ENCODE peak calls at places on chromosomes 5 and 9, in nine cellular contexts. O is ovary, W is mesendoderm, Q is NT2/D1, M is HepG2, J is lower lobe of right lung, V is IMR-90, K is K562, Z is prostate gland. G is an unnamed sample.

GRCh38 chr5:154477382-154478223 is 424 bp downstream of the HAND1 start:
- DNase-seq in O (no peak), W (peak; percentile 73), Q (no peak), M (no peak), J (no peak), V (peak; percentile 1), K (no peak), Z (no peak), G (no peak)

GRCh38 chr9:20083417-20083816 is 294.6 kb upstream of the SLC24A2 start:
- DNase-seq in O (no peak), W (no peak), Q (no peak), M (no peak), J (no peak), V (no peak), K (no peak), Z (no peak), G (no peak)

GRCh38 chr9:20783057-20784038 is 99.3 kb downstream of the FOCAD start:
- DNase-seq in O (no peak), W (no peak), Q (no peak), M (no peak), J (no peak), V (peak; percentile 11), K (no peak), Z (no peak), G (peak; percentile 36)

GRCh38 chr9:73067074-73067473 is 84.6 kb upstream of the ANXA1 start:
- DNase-seq in O (no peak), W (peak; percentile 23), Q (no peak), M (no peak), J (no peak), V (no peak), K (no peak), Z (no peak), G (no peak)

GRCh38 chr9:85182381-85182780 is 512.9 kb downstream of the NTRK2 start:
- DNase-seq in O (no peak), W (no peak), Q (no peak), M (no peak), J (no peak), V (no peak), K (no peak), Z (no peak), G (no peak)

GRCh38 chr5:178995341-178995690 is 196 bp upstream of the GRM6 start:
- DNase-seq in O (no peak), W (no peak), Q (no peak), M (no peak), J (no peak), V (no peak), K (no peak), Z (no peak), G (no peak)

GRCh38 chr9:129109504-129109903 is 1.1 kb downstream of the CRAT start:
- DNase-seq in O (peak; percentile 56), W (peak; percentile 41), Q (no peak), M (peak; percentile 41), J (no peak), V (no peak), K (peak; percentile 63), Z (no peak), G (no peak)

GRCh38 chr5:157740211-157740610 is 3.3 kb upstream of the LSM11 start:
- DNase-seq in O (no peak), W (peak; percentile 71), Q (no peak), M (peak; percentile 30), J (no peak), V (no peak), K (peak; percentile 53), Z (no peak), G (no peak)

GRCh38 chr5:79971156-79971555 is 19.9 kb downstream of the MTX3 start:
- DNase-seq in O (no peak), W (no peak), Q (no peak), M (no peak), J (no peak), V (peak; percentile 88), K (no peak), Z (no peak), G (no peak)

GRCh38 chr5:139150359-139150999 is 47.7 kb downstream of the SIL1 start:
- DNase-seq in O (no peak), W (no peak), Q (no peak), M (no peak), J (no peak), V (no peak), K (peak; percentile 14), Z (no peak), G (no peak)

GRCh38 chr5:139147743-139148079 is 50.5 kb downstream of the SIL1 start:
- DNase-seq in O (peak; percentile 70), W (no peak), Q (no peak), M (no peak), J (peak; percentile 61), V (peak; percentile 54), K (no peak), Z (peak; percentile 73), G (no peak)

GRCh38 chr5:139148306-139148705 is 49.9 kb downstream of the SIL1 start:
- DNase-seq in O (no peak), W (no peak), Q (no peak), M (no peak), J (no peak), V (no peak), K (no peak), Z (peak; percentile 92), G (no peak)

GRCh38 chr5:139148986-139149385 is 49.2 kb downstream of the SIL1 start:
- DNase-seq in O (no peak), W (no peak), Q (no peak), M (no peak), J (no peak), V (no peak), K (no peak), Z (no peak), G (no peak)

DNA sequence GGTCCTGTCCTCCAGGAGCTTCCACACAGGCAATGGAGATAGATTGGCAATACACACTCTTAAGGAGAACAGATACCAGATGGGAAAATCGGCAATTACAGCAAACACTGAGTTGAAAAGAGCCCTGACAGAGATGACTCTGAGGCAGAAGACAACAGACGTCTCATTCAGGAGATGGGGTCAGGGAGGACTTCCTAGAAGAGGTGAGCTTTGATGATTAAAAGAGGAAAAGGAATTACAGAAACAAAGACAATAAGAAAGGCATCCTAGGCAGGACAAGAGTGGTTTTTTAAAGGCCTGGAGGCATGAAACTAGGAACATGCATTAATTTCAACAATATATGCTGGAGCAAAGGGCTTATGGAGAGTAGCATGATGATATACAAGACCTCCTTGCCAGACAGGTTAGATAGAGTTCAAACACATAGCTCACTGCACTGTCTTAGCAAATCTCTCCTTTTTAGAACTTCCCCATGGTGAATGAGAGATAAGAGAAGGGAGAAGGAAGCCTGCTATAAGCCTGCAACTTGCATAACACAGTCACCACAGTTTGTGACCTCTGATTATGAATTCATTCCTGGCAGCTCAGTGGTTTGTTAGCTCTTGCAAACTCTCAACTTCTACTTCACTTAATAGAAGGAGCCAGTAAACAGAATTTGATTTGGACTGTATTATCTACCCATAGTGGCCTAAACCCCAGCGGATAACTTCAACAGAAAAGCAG is 48.5 kb downstream of the SIL1 start:
- DNase-seq in O (no peak), W (peak; percentile 55), Q (no peak), M (no peak), J (no peak), V (peak; percentile 73), K (peak; percentile 73), Z (no peak), G (no peak)
- H3K4me1 ChIP-seq in O (peaks cover 34% of the 10 kb centered on the region), W (peaks cover 3% of the 10 kb centered on the region), Q (peaks cover 3% of the 10 kb centered on the region), M (peaks cover 26% of the 10 kb centered on the region), J (peaks cover 50% of the 10 kb centered on the region), V (peaks cover 15% of the 10 kb centered on the region), K (peaks cover 19% of the 10 kb centered on the region), Z (peaks cover 24% of the 10 kb centered on the region), G (peaks cover 40% of the 10 kb centered on the region)

DNA sequence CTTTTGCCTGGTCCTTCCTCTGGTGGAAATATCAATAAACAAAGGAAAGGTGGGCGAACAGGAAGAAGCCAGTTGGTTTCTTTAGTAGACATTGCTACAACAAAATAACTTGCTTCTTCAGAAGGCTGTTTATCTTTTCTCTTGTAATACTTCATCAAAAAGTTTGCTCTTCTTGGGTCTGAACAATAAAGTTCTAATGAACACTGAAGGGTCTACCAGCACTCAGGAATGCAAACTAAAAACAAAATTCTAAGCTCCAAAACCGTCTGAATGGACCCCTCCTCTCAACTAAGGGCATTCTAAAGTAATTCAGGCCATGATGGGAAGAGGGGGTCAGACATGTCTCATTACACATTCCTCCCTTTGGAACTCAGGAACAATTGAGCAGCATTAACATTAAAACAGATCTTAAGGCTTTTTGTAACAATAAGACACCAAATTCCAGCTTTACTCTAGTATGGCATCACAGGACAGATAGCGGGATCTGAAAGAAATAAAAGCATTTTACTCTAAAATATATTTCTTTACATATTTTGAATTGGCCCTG is 2.3 kb downstream of the TBCA start:
- DNase-seq in O (no peak), W (peak; percentile 26), Q (no peak), M (no peak), J (no peak), V (no peak), K (no peak), Z (no peak), G (no peak)
- H3K4me3 ChIP-seq in O (no peak overlapping the region), W (peak overlapping the region; percentile 16), Q (no peak overlapping the region), M (no peak overlapping the region), J (no peak overlapping the region), V (no peak overlapping the region), K (peak overlapping the region; percentile 69), Z (no peak overlapping the region), G (no peak overlapping the region)

GRCh38 chr9:121277518-121278275 is 9.7 kb downstream of the GSN start:
- DNase-seq in O (no peak), W (no peak), Q (no peak), M (no peak), J (no peak), V (peak; percentile 77), K (no peak), Z (no peak), G (no peak)

GRCh38 chr9:121278535-121279169 is 10.7 kb downstream of the GSN start:
- DNase-seq in O (peak; percentile 79), W (peak; percentile 73), Q (no peak), M (no peak), J (peak; percentile 72), V (peak; percentile 99), K (peak; percentile 81), Z (peak; percentile 39), G (peak; percentile 66)

GRCh38 chr9:121281614-121282291 is 13.8 kb downstream of the GSN start:
- DNase-seq in O (peak; percentile 86), W (peak; percentile 71), Q (no peak), M (peak; percentile 85), J (peak; percentile 89), V (peak; percentile 65), K (peak; percentile 73), Z (peak; percentile 88), G (peak; percentile 98)

GRCh38 chr9:121280715-121281613 is 13.0 kb downstream of the GSN start:
- DNase-seq in O (no peak), W (no peak), Q (no peak), M (peak; percentile 80), J (no peak), V (no peak), K (no peak), Z (no peak), G (no peak)

GRCh38 chr9:121279841-121280388 is 12.0 kb downstream of the GSN start:
- DNase-seq in O (no peak), W (no peak), Q (no peak), M (no peak), J (no peak), V (no peak), K (no peak), Z (no peak), G (no peak)
- H3K4me1 ChIP-seq in O (peaks cover 45% of the 10 kb centered on the region), W (no peaks in the 10 kb centered on the region), Q (peaks cover 28% of the 10 kb centered on the region), M (peaks cover 70% of the 10 kb centered on the region), J (peaks cover 80% of the 10 kb centered on the region), V (peaks cover 48% of the 10 kb centered on the region), K (peaks cover 45% of the 10 kb centered on the region), Z (no peaks in the 10 kb centered on the region), G (peaks cover 59% of the 10 kb centered on the region)

DNA sequence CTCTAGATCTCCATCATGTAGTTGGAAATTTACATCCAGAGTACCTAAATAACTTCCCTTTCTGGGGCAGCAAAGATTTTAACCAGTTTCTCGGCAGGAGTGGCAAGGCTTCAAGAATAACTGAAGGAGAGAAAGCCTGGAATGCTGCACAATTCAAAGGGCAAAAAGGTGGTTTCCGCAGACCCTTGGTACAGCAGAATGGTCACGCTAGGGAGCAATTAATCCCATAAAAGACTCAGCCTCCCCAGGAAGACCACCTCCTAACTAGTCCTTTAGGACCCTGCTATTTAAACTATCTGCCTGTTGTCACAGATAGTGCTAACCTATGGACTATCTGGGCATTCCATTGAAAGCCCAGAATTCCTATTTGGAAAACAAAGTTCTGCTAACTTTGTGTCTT is 3.6 kb downstream of the HTR1A start:
- DNase-seq in O (no peak), W (no peak), Q (no peak), M (no peak), J (no peak), V (no peak), K (no peak), Z (no peak), G (no peak)
- H3K4me3 ChIP-seq in O (no peak overlapping the region), W (no peak overlapping the region), Q (peak overlapping the region; percentile 20), M (no peak overlapping the region), J (no peak overlapping the region), V (no peak overlapping the region), K (no peak overlapping the region), Z (no peak overlapping the region), G (no peak overlapping the region)